ENCODE peak calls at places on chromosomes 2 and 18, in nine cellular contexts. One of them, this sample, is unnamed.
A peak's percentile ranks its signal among the peaks of the same experiment; 100 is the strongest.

GRCh38 chr2:35067420-35067819 is 1288.2 kb upstream of the CRIM1 start:
- DNase-seq in neural progenitor cell: no peak
- DNase-seq in keratinocyte: no peak
- DNase-seq in OCI-LY7: no peak
- DNase-seq in mammary epithelial cell: no peak
- DNase-seq in fibroblast of lung: no peak
- DNase-seq in GM23338: no peak
- DNase-seq in PC-3: no peak
- DNase-seq in SK-N-SH: no peak
- DNase-seq in this sample: no peak

GRCh38 chr2:125553768-125554167 is 1102.2 kb upstream of the GYPC start:
- DNase-seq in neural progenitor cell: peak; percentile 55
- DNase-seq in keratinocyte: no peak
- DNase-seq in OCI-LY7: no peak
- DNase-seq in mammary epithelial cell: no peak
- DNase-seq in fibroblast of lung: no peak
- DNase-seq in GM23338: no peak
- DNase-seq in PC-3: no peak
- DNase-seq in SK-N-SH: no peak
- DNase-seq in this sample: no peak

GRCh38 chr2:136389809-136390208 is 271.9 kb upstream of the CXCR4 start:
- DNase-seq in neural progenitor cell: no peak
- DNase-seq in keratinocyte: no peak
- DNase-seq in OCI-LY7: peak; percentile 77
- DNase-seq in mammary epithelial cell: no peak
- DNase-seq in fibroblast of lung: no peak
- DNase-seq in GM23338: no peak
- DNase-seq in PC-3: no peak
- DNase-seq in SK-N-SH: no peak
- DNase-seq in this sample: no peak

GRCh38 chr2:101763496-101764333 is 66.2 kb downstream of the MAP4K4 start:
- DNase-seq in neural progenitor cell: no peak
- DNase-seq in keratinocyte: no peak
- DNase-seq in OCI-LY7: no peak
- DNase-seq in mammary epithelial cell: no peak
- DNase-seq in fibroblast of lung: no peak
- DNase-seq in GM23338: no peak
- DNase-seq in PC-3: peak; percentile 20
- DNase-seq in SK-N-SH: no peak
- DNase-seq in this sample: peak; percentile 35

GRCh38 chr2:33929467-33929866 is 330.4 kb upstream of the FAM98A start:
- DNase-seq in neural progenitor cell: no peak
- DNase-seq in keratinocyte: no peak
- DNase-seq in OCI-LY7: no peak
- DNase-seq in mammary epithelial cell: no peak
- DNase-seq in fibroblast of lung: no peak
- DNase-seq in GM23338: no peak
- DNase-seq in PC-3: no peak
- DNase-seq in SK-N-SH: no peak
- DNase-seq in this sample: no peak

GRCh38 chr2:71846669-71847291 is 300.9 kb downstream of the CYP26B1 start:
- DNase-seq in neural progenitor cell: no peak
- DNase-seq in keratinocyte: no peak
- DNase-seq in OCI-LY7: no peak
- DNase-seq in mammary epithelial cell: peak; percentile 29
- DNase-seq in fibroblast of lung: no peak
- DNase-seq in GM23338: no peak
- DNase-seq in PC-3: peak; percentile 61
- DNase-seq in SK-N-SH: no peak
- DNase-seq in this sample: peak; percentile 93

GRCh38 chr2:117763806-117764205 is 50.7 kb upstream of the DDX18 start:
- DNase-seq in neural progenitor cell: no peak
- DNase-seq in keratinocyte: no peak
- DNase-seq in OCI-LY7: no peak
- DNase-seq in mammary epithelial cell: no peak
- DNase-seq in fibroblast of lung: no peak
- DNase-seq in GM23338: no peak
- DNase-seq in PC-3: no peak
- DNase-seq in SK-N-SH: no peak
- DNase-seq in this sample: peak; percentile 13

GRCh38 chr2:12099374-12099773 is 352.9 kb downstream of the LPIN1 start:
- DNase-seq in neural progenitor cell: no peak
- DNase-seq in keratinocyte: no peak
- DNase-seq in OCI-LY7: no peak
- DNase-seq in mammary epithelial cell: no peak
- DNase-seq in fibroblast of lung: no peak
- DNase-seq in GM23338: no peak
- DNase-seq in PC-3: peak; percentile 35
- DNase-seq in SK-N-SH: no peak
- DNase-seq in this sample: no peak

GRCh38 chr2:172299741-172300140 is 127.6 kb upstream of the ITGA6 start:
- DNase-seq in neural progenitor cell: no peak
- DNase-seq in keratinocyte: no peak
- DNase-seq in OCI-LY7: no peak
- DNase-seq in mammary epithelial cell: peak; percentile 73
- DNase-seq in fibroblast of lung: peak; percentile 77
- DNase-seq in GM23338: no peak
- DNase-seq in PC-3: peak; percentile 83
- DNase-seq in SK-N-SH: no peak
- DNase-seq in this sample: peak; percentile 50

GRCh38 chr2:60556998-60557955 is 3.8 kb upstream of the BCL11A start:
- DNase-seq in neural progenitor cell: peak; percentile 48
- DNase-seq in keratinocyte: no peak
- DNase-seq in OCI-LY7: no peak
- DNase-seq in mammary epithelial cell: no peak
- DNase-seq in fibroblast of lung: no peak
- DNase-seq in GM23338: peak; percentile 56
- DNase-seq in PC-3: no peak
- DNase-seq in SK-N-SH: no peak
- DNase-seq in this sample: no peak

GRCh38 chr2:54107903-54108615 is 7.4 kb upstream of the ACYP2 start:
- DNase-seq in neural progenitor cell: peak; percentile 8
- DNase-seq in keratinocyte: no peak
- DNase-seq in OCI-LY7: no peak
- DNase-seq in mammary epithelial cell: peak; percentile 33
- DNase-seq in fibroblast of lung: no peak
- DNase-seq in GM23338: no peak
- DNase-seq in PC-3: no peak
- DNase-seq in SK-N-SH: peak; percentile 68
- DNase-seq in this sample: no peak

GRCh38 chr2:9123069-9123468 is 83.5 kb upstream of the ASAP2 start:
- DNase-seq in neural progenitor cell: no peak
- DNase-seq in keratinocyte: no peak
- DNase-seq in OCI-LY7: no peak
- DNase-seq in mammary epithelial cell: no peak
- DNase-seq in fibroblast of lung: no peak
- DNase-seq in GM23338: no peak
- DNase-seq in PC-3: no peak
- DNase-seq in SK-N-SH: no peak
- DNase-seq in this sample: no peak

GRCh38 chr2:161651547-161651946 is 27.3 kb downstream of the SLC4A10 start:
- DNase-seq in neural progenitor cell: no peak
- DNase-seq in keratinocyte: no peak
- DNase-seq in OCI-LY7: no peak
- DNase-seq in mammary epithelial cell: no peak
- DNase-seq in fibroblast of lung: no peak
- DNase-seq in GM23338: no peak
- DNase-seq in PC-3: no peak
- DNase-seq in SK-N-SH: no peak
- DNase-seq in this sample: no peak

GRCh38 chr2:9565436-9566153 is 10.0 kb upstream of the ADAM17 start:
- DNase-seq in neural progenitor cell: no peak
- DNase-seq in keratinocyte: no peak
- DNase-seq in OCI-LY7: no peak
- DNase-seq in mammary epithelial cell: peak; percentile 94
- DNase-seq in fibroblast of lung: peak; percentile 96
- DNase-seq in GM23338: no peak
- DNase-seq in PC-3: peak; percentile 94
- DNase-seq in SK-N-SH: no peak
- DNase-seq in this sample: peak; percentile 98

GRCh38 chr2:241850544-241851324 is 8.0 kb downstream of the PDCD1 start:
- DNase-seq in neural progenitor cell: no peak
- DNase-seq in keratinocyte: no peak
- DNase-seq in OCI-LY7: no peak
- DNase-seq in mammary epithelial cell: no peak
- DNase-seq in fibroblast of lung: no peak
- DNase-seq in GM23338: no peak
- DNase-seq in PC-3: no peak
- DNase-seq in SK-N-SH: peak; percentile 54
- DNase-seq in this sample: no peak

GRCh38 chr18:74604774-74605173 is 7.1 kb downstream of the ZNF407 start:
- DNase-seq in neural progenitor cell: no peak
- DNase-seq in keratinocyte: no peak
- DNase-seq in OCI-LY7: no peak
- DNase-seq in mammary epithelial cell: no peak
- DNase-seq in fibroblast of lung: peak; percentile 42
- DNase-seq in GM23338: peak; percentile 36
- DNase-seq in PC-3: no peak
- DNase-seq in SK-N-SH: no peak
- DNase-seq in this sample: peak; percentile 38
- H3K4me1 ChIP-seq in neural progenitor cell: no peaks in the 10 kb centered on the region
- H3K4me1 ChIP-seq in keratinocyte: peaks cover 2% of the 10 kb centered on the region
- H3K4me1 ChIP-seq in OCI-LY7: no peaks in the 10 kb centered on the region
- H3K4me1 ChIP-seq in mammary epithelial cell: no peaks in the 10 kb centered on the region
- H3K4me1 ChIP-seq in fibroblast of lung: peaks cover 3% of the 10 kb centered on the region
- H3K4me1 ChIP-seq in GM23338: no peaks in the 10 kb centered on the region
- H3K4me1 ChIP-seq in PC-3: no peaks in the 10 kb centered on the region
- H3K4me1 ChIP-seq in SK-N-SH: no peaks in the 10 kb centered on the region
- H3K4me1 ChIP-seq in this sample: peaks cover 6% of the 10 kb centered on the region

GRCh38 chr2:1614564-1614963 is 129.8 kb downstream of the PXDN start:
- DNase-seq in neural progenitor cell: no peak
- DNase-seq in keratinocyte: no peak
- DNase-seq in OCI-LY7: peak; percentile 87
- DNase-seq in mammary epithelial cell: no peak
- DNase-seq in fibroblast of lung: no peak
- DNase-seq in GM23338: peak; percentile 21
- DNase-seq in PC-3: no peak
- DNase-seq in SK-N-SH: no peak
- DNase-seq in this sample: no peak

GRCh38 chr2:1620081-1620480 is 124.2 kb downstream of the PXDN start:
- DNase-seq in neural progenitor cell: no peak
- DNase-seq in keratinocyte: no peak
- DNase-seq in OCI-LY7: no peak
- DNase-seq in mammary epithelial cell: no peak
- DNase-seq in fibroblast of lung: no peak
- DNase-seq in GM23338: no peak
- DNase-seq in PC-3: no peak
- DNase-seq in SK-N-SH: no peak
- DNase-seq in this sample: no peak

GRCh38 chr2:1618974-1619373 is 125.3 kb downstream of the PXDN start:
- DNase-seq in neural progenitor cell: no peak
- DNase-seq in keratinocyte: no peak
- DNase-seq in OCI-LY7: no peak
- DNase-seq in mammary epithelial cell: no peak
- DNase-seq in fibroblast of lung: no peak
- DNase-seq in GM23338: no peak
- DNase-seq in PC-3: peak; percentile 81
- DNase-seq in SK-N-SH: no peak
- DNase-seq in this sample: no peak

GRCh38 chr2:1618191-1618961 is 125.9 kb downstream of the PXDN start:
- DNase-seq in neural progenitor cell: no peak
- DNase-seq in keratinocyte: no peak
- DNase-seq in OCI-LY7: no peak
- DNase-seq in mammary epithelial cell: no peak
- DNase-seq in fibroblast of lung: no peak
- DNase-seq in GM23338: no peak
- DNase-seq in PC-3: no peak
- DNase-seq in SK-N-SH: no peak
- DNase-seq in this sample: no peak

GRCh38 chr2:1617425-1618021 is 126.8 kb downstream of the PXDN start:
- DNase-seq in neural progenitor cell: no peak
- DNase-seq in keratinocyte: no peak
- DNase-seq in OCI-LY7: peak; percentile 58
- DNase-seq in mammary epithelial cell: no peak
- DNase-seq in fibroblast of lung: no peak
- DNase-seq in GM23338: no peak
- DNase-seq in PC-3: peak; percentile 41
- DNase-seq in SK-N-SH: no peak
- DNase-seq in this sample: no peak
- H3K4me2 ChIP-seq in neural progenitor cell: no peak overlapping the region
- H3K4me2 ChIP-seq in keratinocyte: no peak overlapping the region
- H3K4me2 ChIP-seq in OCI-LY7: peak overlapping the region; percentile 36
- H3K4me2 ChIP-seq in mammary epithelial cell: no peak overlapping the region
- H3K4me2 ChIP-seq in fibroblast of lung: no peak overlapping the region
- H3K4me2 ChIP-seq in GM23338: no peak overlapping the region
- H3K4me2 ChIP-seq in PC-3: no peak overlapping the region
- H3K4me2 ChIP-seq in SK-N-SH: no peak overlapping the region
- H3K4me2 ChIP-seq in this sample: no peak overlapping the region

DNA sequence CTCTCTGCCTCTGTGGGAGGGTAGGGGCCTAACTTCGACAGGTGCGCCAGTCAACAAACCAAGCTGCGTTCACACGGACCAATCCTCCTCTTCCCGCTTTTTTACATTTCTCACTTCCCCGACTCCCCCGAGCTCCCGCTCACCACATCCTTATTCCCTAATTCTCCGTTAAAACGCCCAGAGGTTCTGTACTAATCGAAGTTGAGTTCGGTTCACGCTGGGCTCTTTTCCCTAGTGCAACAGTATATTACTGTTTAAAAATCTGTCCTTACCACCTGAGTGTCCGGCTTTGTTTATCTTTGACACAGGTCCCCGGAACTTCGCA is 499 bp downstream of the POLR2D start:
- DNase-seq in neural progenitor cell: peak; percentile 21
- DNase-seq in keratinocyte: no peak
- DNase-seq in OCI-LY7: peak; percentile 67
- DNase-seq in mammary epithelial cell: peak; percentile 20
- DNase-seq in fibroblast of lung: peak; percentile 4
- DNase-seq in GM23338: peak; percentile 57
- DNase-seq in PC-3: no peak
- DNase-seq in SK-N-SH: peak; percentile 52
- DNase-seq in this sample: no peak
- H3K4me1 ChIP-seq in neural progenitor cell: peaks cover 7% of the 10 kb centered on the region
- H3K4me1 ChIP-seq in keratinocyte: peaks cover 15% of the 10 kb centered on the region
- H3K4me1 ChIP-seq in OCI-LY7: peaks cover 58% of the 10 kb centered on the region
- H3K4me1 ChIP-seq in mammary epithelial cell: peaks cover 13% of the 10 kb centered on the region
- H3K4me1 ChIP-seq in fibroblast of lung: no peaks in the 10 kb centered on the region
- H3K4me1 ChIP-seq in GM23338: peaks cover 20% of the 10 kb centered on the region
- H3K4me1 ChIP-seq in PC-3: peaks cover 14% of the 10 kb centered on the region
- H3K4me1 ChIP-seq in SK-N-SH: peaks cover 5% of the 10 kb centered on the region
- H3K4me1 ChIP-seq in this sample: peaks cover 6% of the 10 kb centered on the region

DNA sequence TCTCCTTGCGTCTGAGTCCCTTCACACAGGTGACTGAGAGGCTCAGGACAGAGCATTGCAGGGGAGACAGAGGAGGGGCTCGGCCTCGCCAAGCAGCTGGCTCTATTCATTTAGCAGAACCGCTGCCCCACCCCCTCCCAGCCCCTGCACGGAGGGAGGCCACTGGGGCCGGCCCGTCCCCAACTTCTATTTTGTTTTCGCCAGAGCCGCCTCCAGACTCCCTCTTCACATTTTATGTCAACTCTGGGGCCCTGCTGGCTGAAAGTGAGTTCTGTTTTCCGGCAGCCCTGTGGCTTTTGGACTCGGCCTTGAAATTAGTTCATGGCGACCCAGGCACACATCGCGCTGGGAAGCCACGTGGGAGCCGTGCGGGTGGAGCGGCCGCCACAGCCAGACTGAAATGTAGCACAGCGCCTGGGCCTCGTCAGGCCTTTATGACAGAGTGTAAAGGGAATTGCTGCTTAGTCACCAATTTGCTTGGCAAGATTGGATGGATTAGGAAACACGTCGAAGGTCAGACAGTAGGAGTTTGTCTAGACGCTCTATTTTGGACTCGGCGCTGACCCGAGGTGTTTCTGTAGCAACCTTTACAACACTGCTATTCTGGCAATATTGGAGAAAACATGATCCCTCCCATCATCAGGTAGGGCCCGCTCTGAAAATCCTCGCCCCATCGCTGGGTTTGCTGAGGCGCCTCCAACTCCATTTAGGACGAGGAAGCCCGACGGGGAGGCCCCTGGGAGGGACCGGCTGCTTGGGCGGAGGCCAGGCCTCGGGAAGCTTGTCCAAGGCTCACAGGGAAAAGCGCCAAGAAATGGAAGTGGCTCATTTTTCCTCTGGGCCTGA is 90.7 kb upstream of the CTDP1 start:
- DNase-seq in neural progenitor cell: peak; percentile 80
- DNase-seq in keratinocyte: no peak
- DNase-seq in OCI-LY7: no peak
- DNase-seq in mammary epithelial cell: no peak
- DNase-seq in fibroblast of lung: peak; percentile 97
- DNase-seq in GM23338: peak; percentile 50
- DNase-seq in PC-3: peak; percentile 47
- DNase-seq in SK-N-SH: no peak
- DNase-seq in this sample: peak; percentile 98
- H3K4me2 ChIP-seq in neural progenitor cell: peak overlapping the region; percentile 64
- H3K4me2 ChIP-seq in keratinocyte: peak overlapping the region; percentile 16
- H3K4me2 ChIP-seq in OCI-LY7: no peak overlapping the region
- H3K4me2 ChIP-seq in mammary epithelial cell: no peak overlapping the region
- H3K4me2 ChIP-seq in fibroblast of lung: no peak overlapping the region
- H3K4me2 ChIP-seq in GM23338: no peak overlapping the region
- H3K4me2 ChIP-seq in PC-3: peak overlapping the region; percentile 63
- H3K4me2 ChIP-seq in SK-N-SH: no peak overlapping the region
- H3K4me2 ChIP-seq in this sample: peak overlapping the region; percentile 1